ENCODE peak calls at places on chromosomes 3 and 15, in seven cellular contexts. X is IMR-90, Q is HCT116, U is esophagus muscularis mucosa, M is HL-60, C is right atrium auricular region, T is tibial artery. W is an unnamed sample.

GRCh38 chr15:44298878-44299277 is 10.4 kb downstream of the GOLM2 start:
- DNase-seq in X (no peak), Q (peak), U (no peak), M (no peak), C (no peak), T (no peak), W (no peak)

GRCh38 chr3:72271215-72271614 is 486.3 kb upstream of the PROK2 start:
- DNase-seq in X (no peak), Q (no peak), U (no peak), M (no peak), C (no peak), T (no peak), W (no peak)

GRCh38 chr15:100842756-100843730 is 36.6 kb upstream of the ALDH1A3 start:
- DNase-seq in X (peak), Q (no peak), U (peak), M (no peak), C (no peak), T (no peak), W (no peak)

GRCh38 chr3:19947549-19948071 is 713 bp downstream of the RAB5A start:
- DNase-seq in X (peak), Q (peak), U (no peak), M (peak), C (peak), T (peak), W (peak)

GRCh38 chr15:83483612-83484011 is 36.5 kb downstream of the SH3GL3 start:
- DNase-seq in X (no peak), Q (no peak), U (peak), M (no peak), C (no peak), T (no peak), W (no peak)

GRCh38 chr3:150433347-150433746 is 25.2 kb downstream of the TSC22D2 start:
- DNase-seq in X (no peak), Q (no peak), U (no peak), M (no peak), C (no peak), T (no peak), W (no peak)

GRCh38 chr15:40322531-40323238 is 807 bp upstream of the INAFM2 start:
- DNase-seq in X (no peak), Q (no peak), U (no peak), M (no peak), C (no peak), T (peak), W (no peak)

GRCh38 chr3:110579841-110580550 is 491.6 kb upstream of the NECTIN3 start:
- DNase-seq in X (peak), Q (peak), U (no peak), M (no peak), C (no peak), T (no peak), W (no peak)

GRCh38 chr3:141650783-141651182 is 87.3 kb upstream of the RNF7 start:
- DNase-seq in X (no peak), Q (no peak), U (no peak), M (no peak), C (no peak), T (no peak), W (no peak)
- TF ChIP-seq CTCF in X (no peak), Q (no peak), U (no peak), M (no peak), C (no peak), T (no peak), W (no peak)

DNA sequence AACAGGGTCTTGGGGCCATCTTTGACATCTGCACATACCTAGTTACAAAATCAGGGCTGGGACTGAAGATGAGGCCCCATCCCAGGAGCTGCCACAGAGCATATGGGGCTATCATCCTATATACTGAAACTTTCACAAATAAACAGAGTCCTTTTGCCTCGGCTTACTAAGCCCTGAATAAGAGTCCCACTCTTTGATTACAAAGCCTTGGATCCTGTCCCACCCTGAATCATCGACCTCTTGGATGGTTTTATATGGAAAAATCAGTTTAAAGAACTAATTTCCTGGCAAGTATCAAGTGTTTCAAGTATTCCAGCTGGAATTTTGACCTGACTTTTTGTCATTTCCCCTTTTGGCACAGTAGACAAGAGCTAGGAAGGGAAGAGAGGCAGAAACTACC is 331.3 kb upstream of the FRG2C start:
- DNase-seq in X (peak), Q (no peak), U (no peak), M (no peak), C (no peak), T (no peak), W (no peak)
- H3K27ac ChIP-seq in X (no peak), Q (no peak), U (no peak), M (no peak), C (no peak), T (no peak), W (no peak)

GRCh38 chr15:84819791-84820190 is 2.6 kb downstream of the ALPK3 start:
- DNase-seq in X (no peak), Q (no peak), U (no peak), M (no peak), C (no peak), T (peak), W (no peak)

GRCh38 chr15:84818221-84819131 is 1.3 kb downstream of the ALPK3 start:
- DNase-seq in X (peak), Q (no peak), U (no peak), M (no peak), C (peak), T (peak), W (peak)

GRCh38 chr15:84816694-84817460 is at the start of gene ALPK3:
- DNase-seq in X (no peak), Q (no peak), U (no peak), M (no peak), C (peak), T (peak), W (peak)

GRCh38 chr15:84819291-84819768 is 2.2 kb downstream of the ALPK3 start:
- DNase-seq in X (no peak), Q (no peak), U (no peak), M (no peak), C (no peak), T (peak), W (peak)

GRCh38 chr15:84817461-84818081 is 415 bp downstream of the ALPK3 start:
- DNase-seq in X (no peak), Q (no peak), U (no peak), M (no peak), C (no peak), T (peak), W (peak)
- H3K4me3 ChIP-seq in X (no peak), Q (no peak), U (peak), M (no peak), C (peak), T (peak), W (peak)

DNA sequence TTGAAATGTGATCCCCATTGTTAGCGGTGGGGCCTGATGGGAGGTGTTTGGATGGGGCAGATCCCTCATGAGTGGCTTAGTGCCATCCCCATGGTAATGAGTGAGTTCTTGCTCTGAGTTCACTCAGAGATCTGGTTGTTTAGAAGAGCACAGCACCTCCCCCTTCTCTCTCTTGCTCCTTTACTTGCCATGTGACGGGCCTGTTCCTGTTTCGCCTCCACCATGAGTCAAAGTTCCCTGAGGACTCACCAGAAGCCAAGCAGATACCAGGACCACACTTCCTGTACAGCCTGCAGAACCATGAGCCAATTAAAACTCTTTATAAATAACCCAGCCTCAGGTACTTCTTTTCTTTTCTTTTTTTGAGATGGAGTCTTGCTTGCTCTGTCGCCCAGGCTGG is 46.6 kb downstream of the ANP32A start:
- DNase-seq in X (no peak), Q (no peak), U (no peak), M (no peak), C (no peak), T (no peak), W (peak)
- TF ChIP-seq CTCF in X (no peak), Q (no peak), U (no peak), M (no peak), C (no peak), T (no peak), W (no peak)

GRCh38 chr15:92667291-92667904 is 11.8 kb upstream of the FAM174B start:
- DNase-seq in X (no peak), Q (no peak), U (no peak), M (no peak), C (no peak), T (no peak), W (no peak)
- H3K27ac ChIP-seq in X (no peak), Q (no peak), U (peak), M (no peak), C (peak), T (peak), W (peak)

GRCh38 chr3:194102436-194102835 is 33.5 kb upstream of the HES1 start:
- DNase-seq in X (no peak), Q (no peak), U (no peak), M (no peak), C (no peak), T (no peak), W (no peak)
- H3K4me3 ChIP-seq in X (no peak), Q (no peak), U (no peak), M (no peak), C (no peak), T (no peak), W (no peak)

GRCh38 chr15:60918234-60918964 is 310.7 kb downstream of the RORA start:
- DNase-seq in X (no peak), Q (no peak), U (no peak), M (no peak), C (no peak), T (no peak), W (no peak)

GRCh38 chr15:60916032-60916673 is 312.9 kb downstream of the RORA start:
- DNase-seq in X (no peak), Q (no peak), U (no peak), M (peak), C (no peak), T (no peak), W (no peak)

GRCh38 chr15:60917469-60918130 is 311.5 kb downstream of the RORA start:
- DNase-seq in X (peak), Q (no peak), U (no peak), M (no peak), C (peak), T (peak), W (no peak)

GRCh38 chr15:60914360-60914759 is 314.7 kb downstream of the RORA start:
- DNase-seq in X (no peak), Q (no peak), U (no peak), M (no peak), C (no peak), T (no peak), W (no peak)

GRCh38 chr15:60916674-60917468 is 312.2 kb downstream of the RORA start:
- DNase-seq in X (peak), Q (peak), U (peak), M (peak), C (peak), T (peak), W (peak)
- TF ChIP-seq CTCF in X (peak), Q (peak), U (peak), M (peak), C (peak), T (peak), W (peak)

DNA sequence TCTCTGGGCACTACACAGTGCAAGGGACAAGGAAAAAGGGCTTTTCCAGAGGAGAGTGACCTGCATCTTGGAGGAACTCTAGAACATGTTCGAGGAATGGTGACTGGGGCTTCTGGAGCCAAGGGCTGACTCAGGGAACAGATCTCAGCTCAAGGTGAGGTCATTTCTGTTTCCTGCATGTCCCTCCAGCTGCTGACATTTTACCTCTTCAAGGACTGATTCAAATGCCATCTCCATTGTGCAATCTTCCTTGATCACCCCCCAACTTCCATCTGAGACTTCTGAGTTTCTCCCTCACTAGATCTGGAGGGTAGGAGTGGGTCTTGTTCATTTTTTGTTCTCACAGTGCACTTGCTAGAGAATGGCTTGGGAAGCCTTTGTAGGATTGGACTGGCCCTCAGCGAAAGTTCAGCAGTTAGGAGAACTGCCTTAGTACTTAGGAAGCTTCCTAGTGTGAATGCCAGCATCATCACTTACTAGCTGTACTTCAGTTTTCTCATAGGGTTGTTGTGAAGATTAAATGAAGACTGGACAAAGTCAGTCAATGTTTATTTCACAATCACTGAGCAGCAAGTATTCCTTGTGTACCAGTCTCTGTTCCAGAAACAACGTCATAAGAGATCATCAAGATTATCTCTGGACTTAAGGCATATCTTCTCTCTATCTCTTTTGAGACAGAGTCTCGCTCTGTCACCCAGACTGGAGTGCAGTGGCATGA is 2.6 kb upstream of the IDH3A start:
- DNase-seq in X (no peak), Q (no peak), U (no peak), M (no peak), C (no peak), T (no peak), W (peak)
- H3K27ac ChIP-seq in X (no peak), Q (no peak), U (no peak), M (no peak), C (peak), T (no peak), W (no peak)

GRCh38 chr3:111681705-111682426 is 86.7 kb upstream of the ZBED2 start:
- DNase-seq in X (no peak), Q (no peak), U (no peak), M (no peak), C (no peak), T (no peak), W (no peak)

DNA sequence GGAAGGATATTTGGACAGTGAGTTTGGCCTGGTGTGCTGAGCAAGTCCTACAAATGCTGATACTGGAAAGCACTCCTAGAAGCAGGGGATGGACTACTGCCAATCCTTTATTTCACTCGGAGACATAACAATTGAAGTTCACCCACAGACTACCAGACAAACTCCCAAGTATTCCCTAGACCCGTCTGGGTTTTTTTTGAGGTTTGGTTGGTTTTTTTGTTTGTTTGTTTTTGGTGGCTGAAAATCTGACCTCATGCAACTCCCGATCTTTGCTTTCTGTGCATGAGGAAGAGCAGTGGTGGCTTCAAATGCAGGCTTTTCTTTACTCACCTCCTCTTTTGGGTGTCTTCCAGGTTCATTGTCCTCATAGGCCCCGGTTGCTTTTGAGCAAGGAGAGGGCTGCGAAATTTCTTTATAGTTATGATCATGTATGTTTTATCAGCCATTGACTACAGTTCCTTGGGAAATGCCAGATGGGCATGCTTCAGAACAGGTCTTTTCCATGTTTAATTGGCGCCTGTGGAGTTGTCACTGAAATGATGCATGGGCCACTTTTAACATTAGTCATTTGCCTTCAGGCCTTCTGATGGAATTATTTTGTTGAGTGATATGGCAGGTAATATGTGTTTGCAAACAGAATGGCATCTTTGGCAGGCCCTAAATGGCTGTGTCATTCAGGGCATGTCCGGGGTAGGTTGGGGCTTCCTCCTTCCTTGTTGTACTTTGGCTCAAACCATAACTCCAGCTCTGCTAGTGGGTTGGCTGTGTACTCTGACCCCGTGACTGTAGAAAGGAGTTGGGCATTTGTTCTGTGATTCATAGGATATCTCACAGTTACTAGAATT is 81.3 kb upstream of the ZBED2 start:
- DNase-seq in X (no peak), Q (no peak), U (no peak), M (no peak), C (no peak), T (no peak), W (no peak)
- H3K4me3 ChIP-seq in X (no peak), Q (peak), U (no peak), M (no peak), C (no peak), T (no peak), W (no peak)